ENCODE peak calls at places on chromosomes 5 and 9, in four cellular contexts. F is lower leg skin, J is tibial nerve, C is kidney. E is an unnamed sample.

GRCh38 chr5:167534131-167534530 is 757.3 kb upstream of the WWC1 start:
- DNase-seq in F (no peak), C (no peak), J (no peak), E (no peak)

GRCh38 chr9:127541865-127542264 is 70.2 kb upstream of the STXBP1 start:
- DNase-seq in F (no peak), J (peak), C (no peak), E (no peak)

GRCh38 chr9:123059472-123060220 is 26.2 kb downstream of the GPR21 start:
- DNase-seq in J (no peak), C (no peak), F (no peak), E (no peak)

GRCh38 chr9:82020341-82020740 is 31.8 kb downstream of the SPATA31D1 start:
- DNase-seq in J (no peak), F (no peak), C (no peak), E (no peak)

GRCh38 chr5:139795074-139796001 is at the start of gene PSD2:
- DNase-seq in C (no peak), F (no peak), J (no peak), E (peak)

GRCh38 chr9:71119746-71120145 is 1.7 kb downstream of the TRPM3 start:
- DNase-seq in F (no peak), C (no peak), J (no peak), E (no peak)

GRCh38 chr5:9621379-9621903 is 8.7 kb downstream of the TAS2R1 start:
- DNase-seq in J (no peak), C (no peak), F (no peak), E (no peak)

GRCh38 chr5:76960004-76960625 is 7.3 kb downstream of the CRHBP start:
- DNase-seq in C (no peak), F (no peak), J (no peak), E (no peak)

GRCh38 chr9:96183751-96184150 is 118.2 kb downstream of the HSD17B3 start:
- DNase-seq in C (no peak), J (no peak), F (no peak), E (no peak)

GRCh38 chr9:118170032-118170955 is 466.1 kb downstream of the TLR4 start:
- DNase-seq in F (no peak), J (peak), C (peak), E (no peak)

GRCh38 chr9:114310471-114311450 is 12.1 kb upstream of the ORM1 start:
- DNase-seq in J (no peak), C (peak), F (no peak), E (peak)

GRCh38 chr5:68255305-68256130 is 40.0 kb downstream of the PIK3R1 start:
- DNase-seq in C (no peak), F (no peak), J (no peak), E (no peak)

GRCh38 chr5:159337291-159337974 is 7.1 kb upstream of the IL12B start:
- DNase-seq in J (no peak), F (no peak), C (no peak), E (no peak)

GRCh38 chr9:86069206-86069869 is 30.0 kb downstream of the GOLM1 start:
- DNase-seq in J (no peak), F (no peak), C (no peak), E (no peak)

GRCh38 chr9:10371824-10372223 is 241.0 kb downstream of the PTPRD start:
- DNase-seq in F (no peak), J (no peak), C (no peak), E (no peak)

GRCh38 chr9:129490583-129491485 is 130.1 kb downstream of the C9orf50 start:
- DNase-seq in F (no peak), J (no peak), C (no peak), E (no peak)

GRCh38 chr5:127041571-127041970 is 11.2 kb upstream of the MARCHF3 start:
- DNase-seq in C (no peak), F (no peak), J (no peak), E (no peak)

GRCh38 chr5:180301253-180301652 is 9.4 kb upstream of the MAPK9 start:
- DNase-seq in C (no peak), J (no peak), F (no peak), E (no peak)

GRCh38 chr9:137875846-137876245 is 1.7 kb upstream of the CACNA1B start:
- DNase-seq in F (no peak), J (no peak), C (no peak), E (no peak)

GRCh38 chr5:57850109-57850508 is 367.5 kb upstream of the ACTBL2 start:
- DNase-seq in J (no peak), F (no peak), C (no peak), E (no peak)

GRCh38 chr5:26245327-26245726 is 793.1 kb downstream of the CDH9 start:
- DNase-seq in J (no peak), C (no peak), F (no peak), E (no peak)

GRCh38 chr9:124042168-124042775 is 30.7 kb downstream of the LHX2 start:
- DNase-seq in C (no peak), F (peak), J (no peak), E (no peak)

GRCh38 chr5:169647566-169647965 is 10.5 kb downstream of the DOCK2 start:
- DNase-seq in F (no peak), J (no peak), C (no peak), E (no peak)

GRCh38 chr5:8864053-8864452 is 681.8 kb downstream of the SEMA5A start:
- DNase-seq in C (no peak), J (no peak), F (no peak), E (no peak)

GRCh38 chr5:133405275-133406034 is 206.9 kb downstream of the FSTL4 start:
- DNase-seq in F (no peak), C (no peak), J (no peak), E (no peak)

GRCh38 chr9:97779608-97780007 is 73.4 kb upstream of the FOXE1 start:
- DNase-seq in J (no peak), F (no peak), C (no peak), E (no peak)

GRCh38 chr9:91346644-91347043 is 15.1 kb downstream of the AUH start:
- DNase-seq in J (no peak), F (no peak), C (no peak), E (no peak)

GRCh38 chr5:92017786-92018185 is 634.7 kb upstream of the ARRDC3 start:
- DNase-seq in F (no peak), J (no peak), C (no peak), E (no peak)

GRCh38 chr5:106154280-106154716 is 1516.4 kb downstream of the EFNA5 start:
- DNase-seq in J (no peak), C (peak), F (no peak), E (peak)

DNA sequence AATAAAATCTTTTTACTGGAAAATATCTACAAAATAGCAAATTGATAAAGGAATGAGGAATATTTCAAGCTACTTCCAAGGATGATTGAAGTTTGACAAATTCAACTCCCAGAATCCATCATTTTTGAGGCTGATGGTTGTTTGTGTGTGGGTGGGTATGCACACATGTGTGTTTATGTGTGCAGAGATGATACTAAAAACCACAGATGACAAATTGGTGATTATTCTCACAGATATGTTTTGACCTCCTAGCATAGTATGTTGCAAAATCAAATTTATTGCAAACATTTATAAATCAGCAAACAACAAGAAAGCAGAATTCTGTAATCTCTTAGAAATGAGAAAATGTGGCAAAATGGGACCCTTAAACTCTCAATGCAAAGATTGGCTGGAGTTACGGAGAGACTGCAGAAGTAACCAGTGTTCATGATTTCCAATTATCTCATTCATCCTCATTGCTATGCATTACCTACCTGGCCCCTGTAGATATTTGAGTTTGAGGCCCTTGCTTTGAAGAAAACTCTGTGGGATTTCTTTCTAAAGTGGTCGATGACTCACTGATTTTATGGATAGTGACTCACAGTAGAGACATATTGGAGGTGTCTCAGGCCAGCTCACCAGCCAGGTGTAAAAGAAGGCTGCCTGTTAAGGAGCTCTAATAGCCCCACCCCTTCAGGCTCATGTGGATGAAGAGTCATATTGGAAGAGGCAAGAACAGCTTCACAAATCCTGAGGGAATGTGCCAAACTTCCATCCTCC is 44.6 kb upstream of the TMC1 start:
- DNase-seq in C (no peak), J (no peak), F (peak), E (peak)
- H3K4me3 ChIP-seq in C (no peak), J (no peak), F (no peak), E (no peak)

GRCh38 chr9:120395374-120395773 is 184.6 kb downstream of the CDK5RAP2 start:
- DNase-seq in J (no peak), F (no peak), C (no peak), E (no peak)

GRCh38 chr9:120396926-120397325 is 183.0 kb downstream of the CDK5RAP2 start:
- DNase-seq in C (no peak), J (no peak), F (no peak), E (no peak)

GRCh38 chr9:120397453-120397852 is 182.5 kb downstream of the CDK5RAP2 start:
- DNase-seq in J (no peak), F (no peak), C (no peak), E (no peak)

GRCh38 chr9:120398286-120398685 is 181.7 kb downstream of the CDK5RAP2 start:
- DNase-seq in F (no peak), C (no peak), J (no peak), E (no peak)

GRCh38 chr9:120396418-120396817 is 183.5 kb downstream of the CDK5RAP2 start:
- DNase-seq in J (no peak), F (no peak), C (no peak), E (no peak)
- H3K4me3 ChIP-seq in J (no peak), F (no peak), C (no peak), E (no peak)

GRCh38 chr5:80238778-80239679 is 16.8 kb downstream of the SERINC5 start:
- DNase-seq in F (peak), J (peak), C (peak), E (no peak)
- H3K4me3 ChIP-seq in F (no peak), J (no peak), C (no peak), E (no peak)

DNA sequence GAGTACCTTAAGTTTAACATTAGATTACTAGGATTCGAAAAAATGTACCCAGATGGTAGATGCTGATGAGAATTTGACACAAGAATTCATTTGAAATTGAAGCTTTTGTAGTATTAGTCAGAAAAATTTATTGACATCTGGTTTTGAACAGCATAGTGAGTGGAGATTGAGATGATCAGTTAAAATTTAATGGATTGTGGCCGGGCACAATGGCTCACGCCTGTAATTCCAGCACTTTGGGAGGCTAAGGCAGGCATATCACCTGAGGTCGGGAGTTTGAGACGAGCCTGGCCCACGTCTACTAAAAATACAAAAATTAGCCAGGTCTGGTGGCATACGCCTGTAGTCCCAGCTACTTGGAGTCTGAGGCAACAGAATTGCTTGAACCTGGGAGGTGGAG is 20.9 kb downstream of the NDFIP1 start:
- DNase-seq in J (no peak), F (no peak), C (no peak), E (no peak)
- H3K4me3 ChIP-seq in J (no peak), F (no peak), C (no peak), E (no peak)

GRCh38 chr5:223791-224190 is 5.7 kb downstream of the SDHA start:
- DNase-seq in F (no peak), J (no peak), C (no peak), E (no peak)

GRCh38 chr5:231661-232060 is 13.5 kb downstream of the SDHA start:
- DNase-seq in J (no peak), F (no peak), C (no peak), E (no peak)

GRCh38 chr5:225334-225733 is 7.2 kb downstream of the SDHA start:
- DNase-seq in J (no peak), C (no peak), F (no peak), E (no peak)

GRCh38 chr5:230711-231110 is 12.6 kb downstream of the SDHA start:
- DNase-seq in C (no peak), J (no peak), F (no peak), E (no peak)

GRCh38 chr5:228886-229285 is 10.8 kb downstream of the SDHA start:
- DNase-seq in C (no peak), J (no peak), F (no peak), E (no peak)
- H3K4me3 ChIP-seq in C (no peak), J (no peak), F (no peak), E (no peak)

GRCh38 chr5:72163349-72163983 is 56.2 kb downstream of the MAP1B start:
- DNase-seq in F (no peak), J (no peak), C (no peak), E (no peak)

GRCh38 chr5:72170101-72170500 is 62.8 kb downstream of the MAP1B start:
- DNase-seq in C (no peak), J (no peak), F (no peak), E (no peak)

GRCh38 chr5:72167257-72167656 is 60.0 kb downstream of the MAP1B start:
- DNase-seq in J (no peak), F (no peak), C (no peak), E (no peak)

GRCh38 chr5:72167790-72168189 is 60.5 kb downstream of the MAP1B start:
- DNase-seq in C (no peak), F (no peak), J (no peak), E (no peak)

GRCh38 chr5:72166070-72166979 is 59.0 kb downstream of the MAP1B start:
- DNase-seq in J (peak), C (peak), F (peak), E (no peak)
- H3K4me3 ChIP-seq in J (no peak), C (peak), F (no peak), E (no peak)

GRCh38 chr5:102895976-102896375 is 140.9 kb downstream of the PAM start:
- DNase-seq in J (no peak), C (no peak), F (no peak), E (no peak)
- H3K4me3 ChIP-seq in J (no peak), C (no peak), F (no peak), E (no peak)

GRCh38 chr5:32712463-32713395 is 1.6 kb downstream of the NPR3 start:
- DNase-seq in J (no peak), C (peak), F (no peak), E (peak)

GRCh38 chr5:32713396-32714381 is 2.6 kb downstream of the NPR3 start:
- DNase-seq in J (no peak), F (peak), C (peak), E (peak)

GRCh38 chr5:32711693-32712462 is 757 bp downstream of the NPR3 start:
- DNase-seq in C (peak), J (no peak), F (no peak), E (peak)

GRCh38 chr5:32710859-32711692 is at the start of gene NPR3:
- DNase-seq in J (no peak), C (peak), F (no peak), E (no peak)

GRCh38 chr5:32714836-32715235 is 3.7 kb downstream of the NPR3 start:
- DNase-seq in C (no peak), J (no peak), F (no peak), E (no peak)
- H3K4me3 ChIP-seq in C (peak), J (no peak), F (no peak), E (peak)

E was measured in upper lobe of left lung.